ENCODE peak calls at places on chromosomes 13 and 19, in five cellular contexts. G is NAMALWA; T is hepatic stellate cell; V is naive thymus-derived CD8-positive, alpha-beta T cell; K is M059J. B is an unnamed sample.

GRCh38 chr13:109275848-109276247 is 510.5 kb downstream of the IRS2 start:
- DNase-seq in G (no peak), T (no peak), V (no peak), K (peak), B (no peak)

GRCh38 chr19:58054792-58055482 is 4.1 kb upstream of the ZNF135 start:
- DNase-seq in G (no peak), T (peak), V (no peak), K (peak), B (peak)

GRCh38 chr19:5292453-5292842 is 48.2 kb downstream of the PTPRS start:
- DNase-seq in G (no peak), T (peak), V (no peak), K (no peak), B (peak)

GRCh38 chr13:108923386-108924061 is 294.1 kb downstream of the MYO16 start:
- DNase-seq in G (no peak), T (no peak), V (no peak), K (no peak), B (no peak)

GRCh38 chr19:13262450-13262849 is 112.2 kb downstream of the IER2 start:
- DNase-seq in G (peak), T (peak), V (peak), K (peak), B (peak)

GRCh38 chr13:41465215-41465907 is 8.0 kb downstream of the RGCC start:
- DNase-seq in G (peak), T (peak), V (peak), K (peak), B (peak)

GRCh38 chr13:80413611-80414010 is 72.7 kb upstream of the SPRY2 start:
- DNase-seq in G (no peak), T (no peak), V (no peak), K (no peak), B (no peak)

GRCh38 chr19:55441692-55442321 is 1.3 kb downstream of the SHISA7 start:
- DNase-seq in G (no peak), T (no peak), V (no peak), K (no peak), B (no peak)

GRCh38 chr13:45833663-45834062 is 17.9 kb downstream of the SIAH3 start:
- DNase-seq in G (no peak), T (no peak), V (no peak), K (peak), B (no peak)

GRCh38 chr19:54518844-54519243 is 16.2 kb downstream of the LAIR2 start:
- DNase-seq in G (no peak), T (no peak), V (no peak), K (peak), B (peak)

GRCh38 chr19:46416077-46416709 is 2.8 kb upstream of the CCDC8 start:
- DNase-seq in G (no peak), T (peak), V (no peak), K (peak), B (peak)

GRCh38 chr19:50214699-50215543 is 11.5 kb downstream of the MYH14 start:
- DNase-seq in G (no peak), T (no peak), V (no peak), K (no peak), B (no peak)

GRCh38 chr13:71922191-71922590 is 55.2 kb upstream of the DACH1 start:
- DNase-seq in G (no peak), T (no peak), V (no peak), K (no peak), B (no peak)

GRCh38 chr13:98048263-98048662 is 94.6 kb upstream of the FARP1 start:
- DNase-seq in G (no peak), T (no peak), V (no peak), K (no peak), B (no peak)

GRCh38 chr19:46608178-46608577 is 7.0 kb downstream of the CALM3 start:
- DNase-seq in G (no peak), T (no peak), V (no peak), K (no peak), B (no peak)

GRCh38 chr19:30558793-30559192 is 186.6 kb downstream of the ZNF536 start:
- DNase-seq in G (no peak), T (no peak), V (no peak), K (no peak), B (no peak)

GRCh38 chr19:46980756-46981155 is 38.9 kb upstream of the NPAS1 start:
- DNase-seq in G (no peak), T (no peak), V (no peak), K (no peak), B (no peak)

GRCh38 chr13:42329239-42329638 is 57.3 kb downstream of the AKAP11 start:
- DNase-seq in G (no peak), T (no peak), V (no peak), K (no peak), B (no peak)

GRCh38 chr13:30429721-30430694 is 7.7 kb downstream of the UBE2L5 start:
- DNase-seq in G (no peak), T (peak), V (no peak), K (peak), B (peak)

GRCh38 chr19:12757544-12758274 is 6.1 kb downstream of the BEST2 start:
- DNase-seq in G (peak), T (peak), V (peak), K (peak), B (peak)

GRCh38 chr13:38421590-38422560 is 72.2 kb downstream of the UFM1 start:
- DNase-seq in G (no peak), T (no peak), V (no peak), K (peak), B (no peak)

GRCh38 chr13:63408227-63409202 is 1992.9 kb upstream of the PCDH20 start:
- DNase-seq in G (no peak), T (no peak), V (no peak), K (no peak), B (no peak)

GRCh38 chr19:50383307-50383851 is 768 bp upstream of the POLD1 start:
- DNase-seq in G (no peak), T (no peak), V (peak), K (no peak), B (no peak)

GRCh38 chr19:10270616-10271394 is at the start of gene ICAM1:
- DNase-seq in G (peak), T (peak), V (peak), K (peak), B (peak)

GRCh38 chr19:5613466-5613865 is 9.1 kb downstream of the SAFB2 start:
- DNase-seq in G (no peak), T (no peak), V (no peak), K (no peak), B (no peak)

GRCh38 chr13:52780092-52780491 is 40.5 kb upstream of the CNMD start:
- DNase-seq in G (peak), T (no peak), V (no peak), K (no peak), B (no peak)

GRCh38 chr13:29676941-29677452 is 81.5 kb upstream of the SLC7A1 start:
- DNase-seq in G (no peak), T (peak), V (no peak), K (peak), B (no peak)

GRCh38 chr19:34996978-34997640 is 3.0 kb upstream of the GRAMD1A start:
- DNase-seq in G (no peak), T (no peak), V (peak), K (no peak), B (peak)

GRCh38 chr19:49497047-49497789 is 984 bp downstream of the RPS11 start:
- DNase-seq in G (peak), T (peak), V (peak), K (no peak), B (peak)

GRCh38 chr13:52921194-52921593 is 72.8 kb upstream of the PCDH8 start:
- DNase-seq in G (peak), T (no peak), V (no peak), K (no peak), B (no peak)

GRCh38 chr13:26785845-26786630 is 25.5 kb upstream of the GPR12 start:
- DNase-seq in G (peak), T (no peak), V (peak), K (peak), B (peak)

GRCh38 chr13:98105929-98106336 is 37.0 kb upstream of the FARP1 start:
- DNase-seq in G (no peak), T (peak), V (no peak), K (peak), B (peak)

GRCh38 chr13:36834299-36834698 is 15.3 kb downstream of the RFXAP start:
- DNase-seq in G (no peak), T (no peak), V (no peak), K (no peak), B (no peak)

GRCh38 chr13:113601166-113602070 is 16.9 kb downstream of the TFDP1 start:
- DNase-seq in G (no peak), T (no peak), V (no peak), K (no peak), B (no peak)